ENCODE peak calls at places on chromosomes 5 and 9, in six cellular contexts. One of them, this sample, is unnamed.
A peak's percentile ranks its signal among the peaks of the same experiment; 100 is the strongest.

GRCh38 chr5:179773686-179774040 is 20.1 kb upstream of the LTC4S start:
- DNase-seq in Caki2: no peak
- DNase-seq in AML-193: no peak
- DNase-seq in endothelial cell: no peak
- DNase-seq in stimulated activated CD4-positive, alpha-beta T cell treated with anti-CD3 and anti-CD28 coated beads, Interleukin-1b, Interleukin-23, amount 100 ng/mL, for 24 hours: no peak
- DNase-seq in A172: no peak
- DNase-seq in this sample: no peak

GRCh38 chr5:127231118-127231517 is 59.5 kb upstream of the MEGF10 start:
- DNase-seq in Caki2: no peak
- DNase-seq in AML-193: no peak
- DNase-seq in stimulated activated CD4-positive, alpha-beta T cell treated with anti-CD3 and anti-CD28 coated beads, Interleukin-1b, Interleukin-23, amount 100 ng/mL, for 24 hours: no peak
- DNase-seq in endothelial cell: no peak
- DNase-seq in A172: no peak
- DNase-seq in this sample: no peak

GRCh38 chr5:54259090-54259489 is 51.3 kb downstream of the ARL15 start:
- DNase-seq in stimulated activated CD4-positive, alpha-beta T cell treated with anti-CD3 and anti-CD28 coated beads, Interleukin-1b, Interleukin-23, amount 100 ng/mL, for 24 hours: no peak
- DNase-seq in AML-193: no peak
- DNase-seq in endothelial cell: no peak
- DNase-seq in Caki2: no peak
- DNase-seq in A172: no peak
- DNase-seq in this sample: no peak

GRCh38 chr9:93259490-93260289 is 75.8 kb downstream of the WNK2 start:
- DNase-seq in AML-193: no peak
- DNase-seq in Caki2: no peak
- DNase-seq in A172: no peak
- DNase-seq in endothelial cell: no peak
- DNase-seq in stimulated activated CD4-positive, alpha-beta T cell treated with anti-CD3 and anti-CD28 coated beads, Interleukin-1b, Interleukin-23, amount 100 ng/mL, for 24 hours: no peak
- DNase-seq in this sample: no peak

GRCh38 chr9:71349218-71349617 is 227.8 kb upstream of the TRPM3 start:
- DNase-seq in stimulated activated CD4-positive, alpha-beta T cell treated with anti-CD3 and anti-CD28 coated beads, Interleukin-1b, Interleukin-23, amount 100 ng/mL, for 24 hours: no peak
- DNase-seq in endothelial cell: no peak
- DNase-seq in A172: peak; percentile 65
- DNase-seq in AML-193: no peak
- DNase-seq in Caki2: no peak
- DNase-seq in this sample: no peak

GRCh38 chr5:43635374-43635773 is 32.4 kb downstream of the NNT start:
- DNase-seq in endothelial cell: no peak
- DNase-seq in stimulated activated CD4-positive, alpha-beta T cell treated with anti-CD3 and anti-CD28 coated beads, Interleukin-1b, Interleukin-23, amount 100 ng/mL, for 24 hours: no peak
- DNase-seq in Caki2: no peak
- DNase-seq in A172: peak; percentile 28
- DNase-seq in AML-193: no peak
- DNase-seq in this sample: no peak

GRCh38 chr9:34663296-34663590 is 786 bp upstream of the CCL27 start:
- DNase-seq in AML-193: no peak
- DNase-seq in A172: no peak
- DNase-seq in endothelial cell: no peak
- DNase-seq in Caki2: no peak
- DNase-seq in stimulated activated CD4-positive, alpha-beta T cell treated with anti-CD3 and anti-CD28 coated beads, Interleukin-1b, Interleukin-23, amount 100 ng/mL, for 24 hours: no peak
- DNase-seq in this sample: no peak

GRCh38 chr5:76283670-76284069 is 119.4 kb upstream of the IQGAP2 start:
- DNase-seq in endothelial cell: no peak
- DNase-seq in Caki2: no peak
- DNase-seq in AML-193: no peak
- DNase-seq in A172: no peak
- DNase-seq in stimulated activated CD4-positive, alpha-beta T cell treated with anti-CD3 and anti-CD28 coated beads, Interleukin-1b, Interleukin-23, amount 100 ng/mL, for 24 hours: no peak
- DNase-seq in this sample: no peak

GRCh38 chr5:82661933-82662332 is 383.8 kb upstream of the RPS23 start:
- DNase-seq in endothelial cell: no peak
- DNase-seq in Caki2: no peak
- DNase-seq in stimulated activated CD4-positive, alpha-beta T cell treated with anti-CD3 and anti-CD28 coated beads, Interleukin-1b, Interleukin-23, amount 100 ng/mL, for 24 hours: no peak
- DNase-seq in A172: no peak
- DNase-seq in AML-193: no peak
- DNase-seq in this sample: no peak

GRCh38 chr9:133227242-133227860 is 18.3 kb upstream of the OBP2B start:
- DNase-seq in Caki2: no peak
- DNase-seq in stimulated activated CD4-positive, alpha-beta T cell treated with anti-CD3 and anti-CD28 coated beads, Interleukin-1b, Interleukin-23, amount 100 ng/mL, for 24 hours: no peak
- DNase-seq in endothelial cell: no peak
- DNase-seq in A172: no peak
- DNase-seq in AML-193: no peak
- DNase-seq in this sample: no peak

GRCh38 chr9:87157366-87158031 is 210.2 kb upstream of the GAS1 start:
- DNase-seq in stimulated activated CD4-positive, alpha-beta T cell treated with anti-CD3 and anti-CD28 coated beads, Interleukin-1b, Interleukin-23, amount 100 ng/mL, for 24 hours: no peak
- DNase-seq in endothelial cell: no peak
- DNase-seq in AML-193: no peak
- DNase-seq in Caki2: no peak
- DNase-seq in A172: no peak
- DNase-seq in this sample: no peak

GRCh38 chr5:57436586-57436985 is 46.0 kb downstream of the ACTBL2 start:
- DNase-seq in endothelial cell: no peak
- DNase-seq in A172: no peak
- DNase-seq in stimulated activated CD4-positive, alpha-beta T cell treated with anti-CD3 and anti-CD28 coated beads, Interleukin-1b, Interleukin-23, amount 100 ng/mL, for 24 hours: no peak
- DNase-seq in AML-193: no peak
- DNase-seq in Caki2: no peak
- DNase-seq in this sample: no peak

GRCh38 chr9:109600142-109600541 is 102.0 kb upstream of the PTPN3 start:
- DNase-seq in endothelial cell: no peak
- DNase-seq in AML-193: no peak
- DNase-seq in A172: peak; percentile 96
- DNase-seq in Caki2: no peak
- DNase-seq in stimulated activated CD4-positive, alpha-beta T cell treated with anti-CD3 and anti-CD28 coated beads, Interleukin-1b, Interleukin-23, amount 100 ng/mL, for 24 hours: no peak
- DNase-seq in this sample: no peak

GRCh38 chr5:33850100-33850594 is 41.6 kb downstream of the ADAMTS12 start:
- DNase-seq in Caki2: peak; percentile 75
- DNase-seq in AML-193: no peak
- DNase-seq in endothelial cell: no peak
- DNase-seq in A172: peak; percentile 90
- DNase-seq in stimulated activated CD4-positive, alpha-beta T cell treated with anti-CD3 and anti-CD28 coated beads, Interleukin-1b, Interleukin-23, amount 100 ng/mL, for 24 hours: no peak
- DNase-seq in this sample: no peak

GRCh38 chr5:76862986-76863385 is 13.2 kb downstream of the S100Z start:
- DNase-seq in Caki2: no peak
- DNase-seq in A172: no peak
- DNase-seq in AML-193: no peak
- DNase-seq in stimulated activated CD4-positive, alpha-beta T cell treated with anti-CD3 and anti-CD28 coated beads, Interleukin-1b, Interleukin-23, amount 100 ng/mL, for 24 hours: no peak
- DNase-seq in endothelial cell: no peak
- DNase-seq in this sample: no peak

GRCh38 chr9:98189412-98189811 is 3.0 kb downstream of the CORO2A start:
- DNase-seq in A172: no peak
- DNase-seq in Caki2: no peak
- DNase-seq in stimulated activated CD4-positive, alpha-beta T cell treated with anti-CD3 and anti-CD28 coated beads, Interleukin-1b, Interleukin-23, amount 100 ng/mL, for 24 hours: no peak
- DNase-seq in endothelial cell: no peak
- DNase-seq in AML-193: no peak
- DNase-seq in this sample: no peak

GRCh38 chr5:157749462-157749799 is 5.9 kb downstream of the LSM11 start:
- DNase-seq in stimulated activated CD4-positive, alpha-beta T cell treated with anti-CD3 and anti-CD28 coated beads, Interleukin-1b, Interleukin-23, amount 100 ng/mL, for 24 hours: no peak
- DNase-seq in Caki2: no peak
- DNase-seq in endothelial cell: no peak
- DNase-seq in AML-193: no peak
- DNase-seq in A172: no peak
- DNase-seq in this sample: no peak

GRCh38 chr9:1875921-1876448 is 139.2 kb upstream of the SMARCA2 start:
- DNase-seq in endothelial cell: no peak
- DNase-seq in AML-193: no peak
- DNase-seq in stimulated activated CD4-positive, alpha-beta T cell treated with anti-CD3 and anti-CD28 coated beads, Interleukin-1b, Interleukin-23, amount 100 ng/mL, for 24 hours: peak; percentile 63
- DNase-seq in A172: no peak
- DNase-seq in Caki2: no peak
- DNase-seq in this sample: no peak

GRCh38 chr5:167754501-167754941 is 536.9 kb upstream of the WWC1 start:
- DNase-seq in stimulated activated CD4-positive, alpha-beta T cell treated with anti-CD3 and anti-CD28 coated beads, Interleukin-1b, Interleukin-23, amount 100 ng/mL, for 24 hours: no peak
- DNase-seq in endothelial cell: no peak
- DNase-seq in Caki2: no peak
- DNase-seq in A172: peak; percentile 87
- DNase-seq in AML-193: no peak
- DNase-seq in this sample: no peak

GRCh38 chr5:109656829-109657228 is 32.9 kb upstream of the MAN2A1 start:
- DNase-seq in A172: peak; percentile 93
- DNase-seq in stimulated activated CD4-positive, alpha-beta T cell treated with anti-CD3 and anti-CD28 coated beads, Interleukin-1b, Interleukin-23, amount 100 ng/mL, for 24 hours: peak; percentile 32
- DNase-seq in Caki2: no peak
- DNase-seq in endothelial cell: peak; percentile 10
- DNase-seq in AML-193: peak; percentile 95
- DNase-seq in this sample: peak; percentile 16

GRCh38 chr9:4788703-4789102 is 4.0 kb upstream of the RCL1 start:
- DNase-seq in A172: no peak
- DNase-seq in Caki2: no peak
- DNase-seq in endothelial cell: no peak
- DNase-seq in stimulated activated CD4-positive, alpha-beta T cell treated with anti-CD3 and anti-CD28 coated beads, Interleukin-1b, Interleukin-23, amount 100 ng/mL, for 24 hours: no peak
- DNase-seq in AML-193: no peak
- DNase-seq in this sample: no peak

GRCh38 chr9:127194881-127195713 is 69.5 kb upstream of the GARNL3 start:
- DNase-seq in Caki2: peak; percentile 82
- DNase-seq in A172: peak; percentile 99
- DNase-seq in endothelial cell: no peak
- DNase-seq in stimulated activated CD4-positive, alpha-beta T cell treated with anti-CD3 and anti-CD28 coated beads, Interleukin-1b, Interleukin-23, amount 100 ng/mL, for 24 hours: no peak
- DNase-seq in AML-193: no peak
- DNase-seq in this sample: no peak

GRCh38 chr5:14749579-14750091 is 85.1 kb downstream of the OTULIN start:
- DNase-seq in Caki2: no peak
- DNase-seq in AML-193: no peak
- DNase-seq in endothelial cell: no peak
- DNase-seq in A172: no peak
- DNase-seq in stimulated activated CD4-positive, alpha-beta T cell treated with anti-CD3 and anti-CD28 coated beads, Interleukin-1b, Interleukin-23, amount 100 ng/mL, for 24 hours: no peak
- DNase-seq in this sample: no peak

GRCh38 chr9:93254806-93255519 is 71.0 kb downstream of the WNK2 start:
- DNase-seq in AML-193: no peak
- DNase-seq in stimulated activated CD4-positive, alpha-beta T cell treated with anti-CD3 and anti-CD28 coated beads, Interleukin-1b, Interleukin-23, amount 100 ng/mL, for 24 hours: no peak
- DNase-seq in A172: no peak
- DNase-seq in endothelial cell: no peak
- DNase-seq in Caki2: no peak
- DNase-seq in this sample: peak; percentile 15

GRCh38 chr9:134162926-134163373 is 1.4 kb downstream of the RNU6ATAC start:
- DNase-seq in stimulated activated CD4-positive, alpha-beta T cell treated with anti-CD3 and anti-CD28 coated beads, Interleukin-1b, Interleukin-23, amount 100 ng/mL, for 24 hours: no peak
- DNase-seq in AML-193: no peak
- DNase-seq in Caki2: no peak
- DNase-seq in A172: no peak
- DNase-seq in endothelial cell: no peak
- DNase-seq in this sample: no peak

GRCh38 chr5:75340714-75341478 is 3.9 kb downstream of the HMGCR start:
- DNase-seq in Caki2: no peak
- DNase-seq in stimulated activated CD4-positive, alpha-beta T cell treated with anti-CD3 and anti-CD28 coated beads, Interleukin-1b, Interleukin-23, amount 100 ng/mL, for 24 hours: no peak
- DNase-seq in AML-193: no peak
- DNase-seq in endothelial cell: no peak
- DNase-seq in A172: no peak
- DNase-seq in this sample: no peak

GRCh38 chr5:15334551-15335302 is 165.3 kb upstream of the FBXL7 start:
- DNase-seq in Caki2: no peak
- DNase-seq in endothelial cell: no peak
- DNase-seq in stimulated activated CD4-positive, alpha-beta T cell treated with anti-CD3 and anti-CD28 coated beads, Interleukin-1b, Interleukin-23, amount 100 ng/mL, for 24 hours: no peak
- DNase-seq in A172: no peak
- DNase-seq in AML-193: no peak
- DNase-seq in this sample: no peak

GRCh38 chr5:78771260-78772240 is 123.0 kb upstream of the LHFPL2 start:
- DNase-seq in endothelial cell: peak; percentile 11
- DNase-seq in A172: no peak
- DNase-seq in stimulated activated CD4-positive, alpha-beta T cell treated with anti-CD3 and anti-CD28 coated beads, Interleukin-1b, Interleukin-23, amount 100 ng/mL, for 24 hours: no peak
- DNase-seq in Caki2: no peak
- DNase-seq in AML-193: no peak
- DNase-seq in this sample: no peak

GRCh38 chr5:172502969-172503368 is 48.6 kb upstream of the SH3PXD2B start:
- DNase-seq in Caki2: no peak
- DNase-seq in A172: peak; percentile 17
- DNase-seq in endothelial cell: no peak
- DNase-seq in AML-193: no peak
- DNase-seq in stimulated activated CD4-positive, alpha-beta T cell treated with anti-CD3 and anti-CD28 coated beads, Interleukin-1b, Interleukin-23, amount 100 ng/mL, for 24 hours: no peak
- DNase-seq in this sample: no peak

GRCh38 chr9:13970018-13970417 is 343.9 kb downstream of the NFIB start:
- DNase-seq in Caki2: no peak
- DNase-seq in A172: no peak
- DNase-seq in endothelial cell: no peak
- DNase-seq in AML-193: no peak
- DNase-seq in stimulated activated CD4-positive, alpha-beta T cell treated with anti-CD3 and anti-CD28 coated beads, Interleukin-1b, Interleukin-23, amount 100 ng/mL, for 24 hours: no peak
- DNase-seq in this sample: no peak

This sample was measured in anterior cingulate cortex.